ENCODE peak calls at places on chromosomes 6 and 20, in eight cellular contexts. C is uterus, U is aorta, P is lung, J is GM23248, M is bronchial epithelial cell, H is AG10803, V is cardiac fibroblast. W is an unnamed sample.

GRCh38 chr6:34239240-34239825 is 2.7 kb downstream of the HMGA1 start:
- DNase-seq in H (no peak), V (no peak), C (no peak), J (no peak), M (no peak), U (no peak), P (no peak), W (no peak)

GRCh38 chr6:154962751-154963150 is 32.4 kb upstream of the TIAM2 start:
- DNase-seq in U (peak), M (peak), J (peak), C (no peak), V (peak), H (peak), P (no peak), W (no peak)

GRCh38 chr6:63560806-63561672 is 11.2 kb upstream of the LOC128125822 start:
- DNase-seq in H (peak), P (no peak), U (no peak), M (peak), J (peak), V (peak), C (no peak), W (no peak)

GRCh38 chr20:35648836-35649235 is 15.9 kb downstream of the CPNE1 start:
- DNase-seq in J (peak), C (no peak), M (no peak), U (no peak), V (peak), H (peak), P (no peak), W (peak)

GRCh38 chr6:87277123-87277522 is 45.3 kb upstream of the SMIM8 start:
- DNase-seq in C (no peak), U (no peak), P (no peak), V (peak), M (peak), H (peak), J (peak), W (peak)

GRCh38 chr6:30960907-30961673 is 20.3 kb downstream of the MUCL3 start:
- DNase-seq in M (no peak), U (no peak), V (peak), J (peak), H (peak), C (no peak), P (peak), W (peak)

GRCh38 chr6:15266423-15266996 is 20.6 kb downstream of the JARID2 start:
- DNase-seq in V (peak), J (no peak), U (no peak), C (no peak), P (no peak), M (no peak), H (no peak), W (no peak)

GRCh38 chr6:90015883-90016282 is 121.6 kb downstream of the GJA10 start:
- DNase-seq in U (no peak), V (no peak), J (no peak), H (no peak), P (no peak), C (no peak), M (no peak), W (no peak)

GRCh38 chr6:116536216-116536621 is 9.3 kb downstream of the TRAPPC3L start:
- DNase-seq in J (peak), M (peak), H (peak), C (no peak), V (peak), U (no peak), P (no peak), W (peak)

GRCh38 chr20:10453241-10453640 is 18.1 kb downstream of the SLX4IP start:
- DNase-seq in M (no peak), C (no peak), H (no peak), U (no peak), V (no peak), P (no peak), J (no peak), W (no peak)

GRCh38 chr20:31833130-31833930 is 12.1 kb downstream of the FOXS1 start:
- DNase-seq in U (no peak), V (peak), J (peak), C (peak), P (peak), H (no peak), M (peak), W (peak)

GRCh38 chr6:45775026-45775697 is 240.5 kb downstream of the CLIC5 start:
- DNase-seq in P (no peak), H (no peak), U (no peak), M (no peak), C (no peak), J (no peak), V (no peak), W (no peak)

GRCh38 chr6:10276106-10276505 is 138.8 kb downstream of the TFAP2A start:
- DNase-seq in P (no peak), C (no peak), V (no peak), J (peak), M (peak), U (no peak), H (peak), W (no peak)

GRCh38 chr6:5337573-5337972 is 76.3 kb downstream of the FARS2 start:
- DNase-seq in J (peak), C (no peak), M (peak), V (peak), U (no peak), P (no peak), H (peak), W (no peak)

GRCh38 chr6:24988562-24988961 is 52.8 kb upstream of the RIPOR2 start:
- DNase-seq in C (no peak), P (no peak), U (no peak), V (no peak), J (no peak), H (no peak), M (no peak), W (no peak)

GRCh38 chr6:16316741-16317251 is 78.4 kb downstream of the GMPR start:
- DNase-seq in U (no peak), C (no peak), V (peak), H (peak), P (no peak), J (peak), M (peak), W (peak)

GRCh38 chr20:31596831-31597482 is 8.1 kb upstream of the ID1 start:
- DNase-seq in H (no peak), C (no peak), V (no peak), M (no peak), P (no peak), J (no peak), U (no peak), W (no peak)

GRCh38 chr6:83381949-83382348 is 48.9 kb downstream of the ME1 start:
- DNase-seq in C (no peak), J (no peak), V (no peak), M (peak), U (no peak), P (no peak), H (no peak), W (no peak)

GRCh38 chr6:83384751-83385150 is 46.1 kb downstream of the ME1 start:
- DNase-seq in J (no peak), M (no peak), U (no peak), C (no peak), V (no peak), P (no peak), H (no peak), W (no peak)

GRCh38 chr6:83378621-83379388 is 52.0 kb downstream of the ME1 start:
- DNase-seq in H (peak), P (no peak), U (no peak), C (no peak), V (peak), M (peak), J (peak), W (peak)
- H3K4me3 ChIP-seq in H (no peak), P (no peak), U (no peak), C (no peak), V (no peak), M (no peak), J (peak), W (no peak)

GRCh38 chr6:71889366-71889765 is 3.0 kb downstream of the RIMS1 start:
- DNase-seq in U (no peak), J (no peak), P (no peak), M (no peak), C (no peak), H (no peak), V (no peak), W (no peak)
- H3K4me3 ChIP-seq in U (no peak), J (no peak), P (no peak), M (no peak), C (no peak), H (no peak), V (no peak), W (no peak)

DNA sequence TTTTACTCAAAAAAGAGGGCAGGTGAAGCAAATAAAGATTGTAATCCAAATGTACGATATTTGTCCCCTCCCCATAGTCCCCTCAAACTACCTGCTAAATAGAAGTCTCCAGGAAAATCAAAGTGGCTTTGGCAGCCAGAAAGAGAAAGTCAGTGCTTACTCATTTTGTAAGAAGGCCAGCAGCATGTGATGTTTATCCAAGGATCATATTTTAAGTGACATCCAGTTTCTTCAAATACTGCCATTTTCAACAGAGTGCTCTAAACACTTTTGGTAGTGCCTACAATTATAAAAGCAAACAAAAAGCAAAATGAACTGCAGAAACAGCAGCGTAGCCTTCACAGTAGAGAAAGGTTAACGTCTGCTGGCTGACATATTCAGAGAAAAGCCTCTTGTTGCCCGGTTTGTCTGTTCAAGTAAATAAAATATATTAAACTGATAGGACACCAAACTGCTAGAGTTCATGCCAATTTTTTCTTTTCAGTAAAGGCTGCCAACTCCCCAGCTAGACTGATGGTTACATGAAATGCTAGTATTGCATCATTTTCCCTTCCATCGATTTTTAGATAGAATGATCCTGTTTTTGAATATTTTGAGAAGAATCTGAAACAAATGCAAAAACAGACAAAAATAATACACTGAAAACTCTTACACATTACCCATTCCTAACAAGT is 705.7 kb upstream of the SLC35B3 start:
- DNase-seq in H (peak), J (peak), C (no peak), U (no peak), M (peak), V (peak), P (no peak), W (no peak)
- H3K4me3 ChIP-seq in H (peak), J (peak), C (no peak), U (no peak), M (no peak), V (no peak), P (no peak), W (no peak)

GRCh38 chr20:47353224-47353696 is 3.2 kb downstream of the ZMYND8 start:
- DNase-seq in H (no peak), C (no peak), U (no peak), M (no peak), P (no peak), J (no peak), V (no peak), W (no peak)
- H3K4me3 ChIP-seq in H (no peak), C (no peak), U (no peak), M (peak), P (no peak), J (no peak), V (peak), W (peak)

GRCh38 chr6:36609582-36609981 is 15.4 kb downstream of the SRSF3 start:
- DNase-seq in V (no peak), U (no peak), H (no peak), P (no peak), C (no peak), J (no peak), M (no peak), W (no peak)
- H3K4me3 ChIP-seq in V (no peak), U (no peak), H (no peak), P (no peak), C (no peak), J (no peak), M (no peak), W (no peak)

GRCh38 chr6:161613711-161614110 is 339.9 kb upstream of the AGPAT4 start:
- DNase-seq in M (no peak), H (no peak), U (no peak), V (no peak), J (no peak), C (no peak), P (no peak), W (no peak)

DNA sequence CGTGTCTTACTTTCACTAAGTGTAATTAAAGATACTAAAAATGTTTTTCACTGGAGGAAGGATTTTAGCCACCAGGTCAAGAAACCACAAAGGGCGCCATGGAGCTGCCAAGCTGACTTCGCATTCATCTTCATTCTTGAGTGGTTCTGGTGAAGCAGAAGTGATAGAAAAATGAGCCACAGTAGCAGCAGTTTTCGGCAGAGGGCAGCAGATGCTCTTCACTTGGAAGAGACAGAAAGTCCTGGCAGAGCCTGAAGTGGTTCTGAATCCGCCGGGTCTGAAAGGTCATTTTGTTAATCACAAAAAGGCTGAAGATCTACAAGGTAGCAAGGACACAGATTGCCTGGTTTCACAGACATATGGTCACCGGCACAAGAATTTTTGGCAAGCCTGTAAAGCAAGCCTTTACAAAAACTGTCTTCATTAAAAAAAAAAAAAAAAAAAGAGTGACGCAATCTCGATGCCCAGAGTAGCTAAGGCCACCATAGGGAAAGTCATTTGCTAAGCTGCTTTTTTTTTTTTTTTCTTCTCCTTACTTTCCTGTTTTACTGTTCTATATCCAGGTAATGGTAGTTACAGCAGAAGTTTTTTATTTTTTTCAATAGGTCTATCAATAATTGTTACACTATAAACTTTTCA is 345.1 kb upstream of the AGPAT4 start:
- DNase-seq in J (peak), V (peak), M (peak), P (no peak), C (no peak), H (peak), U (no peak), W (peak)
- H3K4me3 ChIP-seq in J (peak), V (no peak), M (no peak), P (no peak), C (no peak), H (peak), U (no peak), W (no peak)

GRCh38 chr6:32095338-32096086 is 13.6 kb downstream of the TNXB start:
- DNase-seq in J (no peak), M (no peak), H (no peak), P (no peak), U (no peak), C (no peak), V (no peak), W (no peak)

GRCh38 chr6:32096394-32097258 is 12.5 kb downstream of the TNXB start:
- DNase-seq in C (no peak), J (no peak), P (no peak), U (no peak), H (no peak), V (no peak), M (no peak), W (no peak)

GRCh38 chr6:32092760-32093497 is 16.2 kb downstream of the TNXB start:
- DNase-seq in C (peak), U (peak), P (no peak), V (peak), H (peak), J (peak), M (no peak), W (no peak)

GRCh38 chr6:32096087-32096393 is 13.1 kb downstream of the TNXB start:
- DNase-seq in V (no peak), M (no peak), U (no peak), P (no peak), J (no peak), C (no peak), H (no peak), W (no peak)
- H3K4me3 ChIP-seq in V (no peak), M (no peak), U (no peak), P (no peak), J (no peak), C (no peak), H (no peak), W (no peak)

DNA sequence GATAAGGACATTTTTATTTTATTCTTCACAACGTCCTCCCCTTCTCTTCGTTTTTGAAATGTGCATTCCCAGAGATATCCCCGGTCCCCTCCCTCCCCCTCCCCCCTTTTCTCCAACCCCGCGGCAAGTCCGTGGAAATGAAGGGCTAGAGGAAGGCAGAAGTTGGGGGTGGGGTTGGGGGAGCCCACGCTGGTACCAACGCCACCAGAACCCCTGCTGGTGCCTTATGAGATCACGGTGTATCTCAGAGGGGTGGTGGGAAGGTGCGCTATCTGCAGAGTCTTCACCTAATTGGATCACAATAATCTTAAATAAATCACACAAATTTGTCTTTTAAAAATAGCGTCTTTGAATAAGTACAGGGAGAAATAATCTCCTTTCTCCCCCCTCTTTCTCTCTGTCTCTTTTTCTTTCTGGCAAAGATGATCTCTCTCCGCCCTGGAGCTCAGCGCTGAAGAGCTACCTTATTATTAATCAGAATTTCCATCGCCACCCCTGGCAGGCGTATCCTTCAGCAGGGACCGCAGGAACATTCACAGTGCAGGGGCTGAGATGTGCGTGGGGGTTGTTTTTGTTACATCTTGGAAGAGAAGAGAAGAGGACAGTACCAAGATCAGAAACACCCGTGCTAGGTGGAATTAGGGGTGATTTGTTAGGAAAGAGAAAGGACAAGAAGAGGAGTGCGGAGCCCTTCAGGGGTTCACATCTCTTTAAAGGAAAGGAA is 924 bp downstream of the CLVS2 start:
- DNase-seq in U (no peak), J (no peak), C (no peak), M (no peak), H (no peak), V (no peak), P (no peak), W (no peak)
- H3K4me3 ChIP-seq in U (no peak), J (peak), C (peak), M (no peak), H (no peak), V (peak), P (no peak), W (peak)

GRCh38 chr20:49610701-49611538 is 43.0 kb upstream of the PTGIS start:
- DNase-seq in C (peak), H (no peak), J (peak), V (peak), M (no peak), P (peak), U (peak), W (peak)
- H3K4me3 ChIP-seq in C (no peak), H (peak), J (peak), V (no peak), M (no peak), P (no peak), U (no peak), W (no peak)

DNA sequence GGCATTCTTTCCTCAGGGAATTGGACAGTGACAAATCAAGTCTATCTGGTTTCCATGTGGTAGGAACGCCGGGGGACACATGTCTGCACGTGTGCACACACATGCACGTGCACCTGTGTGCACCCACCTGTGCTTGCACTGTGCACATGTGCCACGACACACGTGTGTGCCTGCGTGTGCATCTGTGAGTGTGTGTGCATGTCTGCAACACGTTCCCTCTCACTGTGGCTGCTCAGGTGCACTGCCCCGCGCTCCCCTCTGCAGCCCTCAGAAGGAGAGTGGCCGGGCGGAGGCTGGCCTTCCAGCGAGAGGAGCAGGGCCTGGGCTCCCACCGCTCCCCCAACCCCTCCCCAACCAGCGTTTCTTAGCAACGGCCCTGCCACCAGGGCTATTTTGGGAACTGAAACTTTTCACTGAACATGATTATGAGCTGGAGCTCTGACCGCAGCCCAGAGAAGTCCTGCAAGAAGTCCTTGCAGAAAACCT is 147.8 kb downstream of the PHACTR3 start:
- DNase-seq in U (peak), V (no peak), M (no peak), J (no peak), H (peak), C (no peak), P (peak), W (peak)
- H3K4me3 ChIP-seq in U (no peak), V (no peak), M (no peak), J (no peak), H (no peak), C (no peak), P (no peak), W (no peak)